ENCODE peak calls at places on chromosome 5, in six cellular contexts. V is heart left ventricle, W is lower leg skin, D is spleen, C is body of pancreas, S is suprapubic skin. P is an unnamed sample.

GRCh38 chr5:119343766-119344165 is 12.1 kb upstream of the TNFAIP8 start:
- DNase-seq in D (no peak), V (no peak), W (no peak), S (no peak), C (no peak), P (no peak)

GRCh38 chr5:5298068-5298633 is 124.3 kb upstream of the ICE1 start:
- DNase-seq in D (no peak), V (no peak), S (no peak), W (no peak), C (no peak), P (no peak)

GRCh38 chr5:68396722-68397121 is 181.2 kb downstream of the PIK3R1 start:
- DNase-seq in W (no peak), C (peak), V (no peak), S (no peak), D (no peak), P (no peak)

GRCh38 chr5:14739538-14739937 is 75.0 kb downstream of the OTULIN start:
- DNase-seq in W (no peak), V (no peak), S (no peak), D (no peak), C (peak), P (no peak)

GRCh38 chr5:65728219-65728618 is 6.2 kb downstream of the NLN start:
- DNase-seq in S (no peak), C (no peak), D (no peak), V (no peak), W (no peak), P (no peak)

GRCh38 chr5:56095579-56096102 is 100.9 kb upstream of the IL6ST start:
- DNase-seq in W (no peak), C (no peak), V (no peak), D (no peak), S (no peak), P (no peak)

GRCh38 chr5:92505145-92505544 is 1075.9 kb downstream of the NR2F1-AS1 start:
- DNase-seq in S (no peak), D (no peak), W (no peak), V (no peak), C (no peak), P (no peak)

GRCh38 chr5:91381774-91382492 is 1.2 kb downstream of the ARRDC3 start:
- DNase-seq in S (peak), V (peak), D (peak), W (peak), C (peak), P (peak)

GRCh38 chr5:72324186-72324825 is 4.1 kb downstream of the PTCD2 start:
- DNase-seq in D (no peak), S (no peak), C (no peak), V (no peak), W (no peak), P (no peak)

GRCh38 chr5:72191404-72191803 is 84.1 kb downstream of the MAP1B start:
- DNase-seq in V (no peak), C (no peak), S (no peak), W (no peak), D (no peak), P (no peak)

GRCh38 chr5:140114341-140115185 is 654 bp downstream of the PURA start:
- DNase-seq in W (peak), D (peak), V (peak), S (peak), C (peak), P (peak)

GRCh38 chr5:39780341-39780740 is 355.6 kb upstream of the DAB2 start:
- DNase-seq in W (no peak), D (no peak), S (no peak), V (no peak), C (no peak), P (no peak)

GRCh38 chr5:150166193-150167162 is at the start of gene CDX1:
- DNase-seq in V (no peak), W (no peak), D (no peak), S (no peak), C (no peak), P (no peak)

GRCh38 chr5:173883347-173883924 is 4.7 kb upstream of the CPEB4 start:
- DNase-seq in S (no peak), D (no peak), W (no peak), V (no peak), C (no peak), P (no peak)

GRCh38 chr5:40958811-40959210 is 49.5 kb downstream of the C7 start:
- DNase-seq in S (no peak), C (no peak), W (no peak), V (no peak), D (no peak), P (no peak)

GRCh38 chr5:28710360-28710759 is 1672.0 kb upstream of the CDH9 start:
- DNase-seq in W (no peak), D (no peak), V (no peak), C (no peak), S (no peak), P (no peak)

GRCh38 chr5:9241459-9241858 is 304.4 kb downstream of the SEMA5A start:
- DNase-seq in S (no peak), W (no peak), C (no peak), D (no peak), V (no peak), P (no peak)

GRCh38 chr5:10583663-10584572 is 20.0 kb downstream of the ANKRD33B start:
- DNase-seq in S (no peak), D (peak), W (no peak), C (no peak), V (no peak), P (no peak)

GRCh38 chr5:89668821-89669220 is 740.7 kb downstream of the CETN3 start:
- DNase-seq in V (no peak), C (no peak), W (no peak), D (no peak), S (no peak), P (no peak)

GRCh38 chr5:90606539-90606938 is 47.9 kb downstream of the ADGRV1 start:
- DNase-seq in S (no peak), C (no peak), W (no peak), D (no peak), V (no peak), P (peak)

GRCh38 chr5:173493040-173493439 is 123.4 kb downstream of the BOD1 start:
- DNase-seq in D (no peak), C (no peak), W (no peak), S (no peak), V (no peak), P (no peak)

GRCh38 chr5:135138116-135138850 is 104.3 kb upstream of the PITX1 start:
- DNase-seq in C (no peak), S (peak), W (no peak), V (no peak), D (no peak), P (no peak)

GRCh38 chr5:173454381-173454763 is 126.2 kb upstream of the STC2 start:
- DNase-seq in V (no peak), W (no peak), D (no peak), S (no peak), C (no peak), P (no peak)

GRCh38 chr5:12272389-12272788 is 368.1 kb upstream of the CTNND2 start:
- DNase-seq in S (no peak), D (no peak), W (no peak), C (no peak), V (no peak), P (no peak)

GRCh38 chr5:165457854-165458481 is 1952.5 kb downstream of the MAT2B start:
- DNase-seq in D (no peak), C (peak), S (no peak), W (no peak), V (no peak), P (peak)

GRCh38 chr5:147628054-147628895 is 118.4 kb upstream of the DPYSL3 start:
- DNase-seq in S (no peak), W (peak), C (peak), V (peak), D (no peak), P (peak)

GRCh38 chr5:72649449-72649848 is 142.2 kb upstream of the ZNF366 start:
- DNase-seq in W (no peak), C (no peak), S (no peak), V (no peak), D (no peak), P (no peak)

GRCh38 chr5:77774981-77775772 is 962 bp downstream of the TBCA start:
- DNase-seq in V (no peak), D (no peak), W (no peak), S (no peak), C (no peak), P (peak)

GRCh38 chr5:77935516-77936364 is 159.6 kb upstream of the TBCA start:
- DNase-seq in V (no peak), S (no peak), C (peak), W (no peak), D (no peak), P (peak)

GRCh38 chr5:172688735-172689572 is 47.9 kb downstream of the NEURL1B start:
- DNase-seq in C (peak), S (no peak), V (no peak), D (peak), W (no peak), P (no peak)

GRCh38 chr5:139764250-139764791 is 31.3 kb upstream of the PSD2 start:
- DNase-seq in S (no peak), V (no peak), W (no peak), D (peak), C (no peak), P (no peak)

GRCh38 chr5:177067491-177067890 is 19.2 kb upstream of the FGFR4 start:
- DNase-seq in D (no peak), S (no peak), C (no peak), V (no peak), W (no peak), P (no peak)

GRCh38 chr5:176697929-176698520 is 50.7 kb downstream of the TSPAN17 start:
- DNase-seq in S (no peak), W (no peak), C (no peak), V (no peak), D (no peak), P (no peak)

GRCh38 chr5:178547753-178548415 is 42.3 kb downstream of the COL23A1 start:
- DNase-seq in C (no peak), D (peak), W (no peak), V (no peak), S (no peak), P (no peak)

GRCh38 chr5:143576721-143577484 is 173.4 kb upstream of the NR3C1 start:
- DNase-seq in D (no peak), V (no peak), S (no peak), W (no peak), C (no peak), P (no peak)

GRCh38 chr5:84287964-84288363 is 96.7 kb downstream of the EDIL3 start:
- DNase-seq in S (no peak), W (no peak), V (no peak), C (no peak), D (no peak), P (no peak)

GRCh38 chr5:148179234-148179824 is 11.0 kb downstream of the SPINK14 start:
- DNase-seq in V (no peak), W (no peak), S (no peak), D (no peak), C (peak), P (peak)

GRCh38 chr5:441996-442334 is 1.0 kb upstream of the EXOC3 start:
- DNase-seq in S (peak), W (no peak), D (no peak), C (no peak), V (no peak), P (no peak)

GRCh38 chr5:444226-444625 is 1.2 kb downstream of the EXOC3 start:
- DNase-seq in D (peak), W (no peak), V (no peak), C (no peak), S (peak), P (no peak)

GRCh38 chr5:443239-444151 is 519 bp downstream of the EXOC3 start:
- DNase-seq in S (peak), W (no peak), D (peak), V (no peak), C (no peak), P (no peak)

GRCh38 chr5:440413-441180 is 2.4 kb upstream of the EXOC3 start:
- DNase-seq in V (no peak), S (peak), W (no peak), C (no peak), D (peak), P (no peak)

GRCh38 chr5:442335-443238 is at the start of gene EXOC3:
- DNase-seq in V (peak), D (peak), S (peak), C (peak), W (no peak), P (peak)
- TF ChIP-seq POLR2A in V (no peak), D (no peak), S (peak), C (peak), W (peak), P (peak)

DNA sequence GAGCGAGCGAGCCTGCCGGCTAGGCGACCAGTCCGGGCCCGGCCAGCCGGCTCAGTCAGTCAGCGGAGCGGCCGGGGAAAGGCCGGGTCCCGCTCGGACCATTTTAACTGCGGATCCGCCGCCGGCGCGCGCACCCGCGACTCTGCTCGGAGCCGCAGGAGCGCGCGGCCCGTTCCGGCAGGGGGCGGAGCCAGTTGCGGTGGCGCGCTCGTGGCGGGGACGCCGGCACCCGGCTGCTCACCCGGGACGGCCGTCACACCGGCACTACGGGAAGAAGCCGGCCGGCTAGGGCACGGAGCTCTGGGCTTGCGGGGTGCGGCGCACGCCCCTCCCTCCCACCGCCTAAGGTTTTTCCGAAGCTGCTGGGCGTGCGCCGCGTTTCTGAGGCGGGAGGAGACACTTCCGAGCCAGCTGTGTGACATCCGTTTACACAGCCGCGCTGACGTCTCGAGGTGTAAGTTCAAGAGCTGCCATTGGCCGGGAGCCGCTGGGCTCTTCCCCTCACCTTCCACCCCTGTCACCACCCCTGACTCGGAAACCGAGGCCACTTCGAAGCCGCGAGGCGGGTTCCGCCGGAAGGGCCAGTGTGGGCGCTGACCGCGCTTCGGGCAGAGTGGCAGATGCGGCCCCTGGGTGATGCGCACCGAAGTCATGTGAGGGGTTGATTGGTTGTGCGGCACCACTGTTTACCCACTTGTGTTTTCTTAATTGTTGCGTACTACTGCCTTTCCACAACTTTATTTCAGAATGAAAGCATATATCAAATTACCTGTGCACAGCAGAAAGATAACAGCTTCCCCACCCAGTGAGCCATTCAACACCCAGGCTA is at the start of gene FBXL17:
- DNase-seq in S (peak), D (peak), W (peak), V (peak), C (peak), P (peak)
- TF ChIP-seq POLR2A in S (peak), D (peak), W (peak), V (no peak), C (peak), P (peak)

GRCh38 chr5:132746592-132747063 is 598 bp upstream of the CCNI2 start:
- DNase-seq in V (no peak), C (peak), S (no peak), W (no peak), D (no peak), P (no peak)

GRCh38 chr5:132747064-132747692 is at the start of gene CCNI2:
- DNase-seq in S (no peak), D (peak), W (no peak), C (peak), V (no peak), P (peak)

GRCh38 chr5:132749506-132749905 is 2.3 kb downstream of the CCNI2 start:
- DNase-seq in C (no peak), V (no peak), D (no peak), W (no peak), S (no peak), P (no peak)

GRCh38 chr5:132748522-132749000 is 1.3 kb downstream of the CCNI2 start:
- DNase-seq in W (no peak), S (no peak), V (no peak), C (no peak), D (no peak), P (no peak)

DNA sequence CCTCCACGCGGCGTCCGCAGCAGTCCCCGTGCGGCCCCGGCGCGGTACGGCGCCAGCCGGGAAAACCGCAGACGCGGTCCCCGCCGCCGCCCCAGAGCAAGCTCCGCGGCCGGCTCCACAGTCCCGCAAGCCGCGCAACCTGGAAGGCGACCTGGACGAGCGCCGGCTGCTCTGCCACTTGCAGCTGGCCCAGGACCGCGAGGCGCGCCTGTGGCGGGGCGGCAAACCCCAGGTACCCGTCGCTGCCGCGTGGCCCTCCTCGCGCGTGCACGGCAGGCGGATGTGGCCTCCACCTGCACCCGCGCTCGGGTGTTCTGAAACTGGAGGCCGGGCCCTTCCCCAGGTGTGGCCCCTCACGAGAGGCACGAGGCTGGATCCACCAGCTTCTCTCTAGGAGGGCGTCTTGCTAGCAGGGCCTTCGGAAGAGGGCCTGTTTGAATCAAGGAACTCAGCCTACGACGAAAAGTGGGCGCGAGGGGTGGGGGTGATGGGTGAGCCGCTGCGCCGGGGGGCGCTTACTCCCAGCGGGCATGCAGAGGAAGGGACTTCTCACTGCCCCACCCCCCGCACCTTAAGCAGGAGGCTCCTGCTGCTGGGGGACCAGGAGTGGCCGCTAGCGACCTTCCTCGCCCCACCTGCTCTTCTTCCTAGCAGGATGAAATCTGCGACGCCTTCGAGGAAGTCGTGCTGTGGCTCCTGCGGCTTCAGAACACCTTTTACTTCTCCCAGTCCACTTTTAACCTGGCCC is 641 bp downstream of the CCNI2 start:
- DNase-seq in S (no peak), C (peak), W (no peak), V (no peak), D (peak), P (peak)
- TF ChIP-seq POLR2A in S (no peak), C (no peak), W (no peak), V (no peak), D (no peak), P (no peak)

DNA sequence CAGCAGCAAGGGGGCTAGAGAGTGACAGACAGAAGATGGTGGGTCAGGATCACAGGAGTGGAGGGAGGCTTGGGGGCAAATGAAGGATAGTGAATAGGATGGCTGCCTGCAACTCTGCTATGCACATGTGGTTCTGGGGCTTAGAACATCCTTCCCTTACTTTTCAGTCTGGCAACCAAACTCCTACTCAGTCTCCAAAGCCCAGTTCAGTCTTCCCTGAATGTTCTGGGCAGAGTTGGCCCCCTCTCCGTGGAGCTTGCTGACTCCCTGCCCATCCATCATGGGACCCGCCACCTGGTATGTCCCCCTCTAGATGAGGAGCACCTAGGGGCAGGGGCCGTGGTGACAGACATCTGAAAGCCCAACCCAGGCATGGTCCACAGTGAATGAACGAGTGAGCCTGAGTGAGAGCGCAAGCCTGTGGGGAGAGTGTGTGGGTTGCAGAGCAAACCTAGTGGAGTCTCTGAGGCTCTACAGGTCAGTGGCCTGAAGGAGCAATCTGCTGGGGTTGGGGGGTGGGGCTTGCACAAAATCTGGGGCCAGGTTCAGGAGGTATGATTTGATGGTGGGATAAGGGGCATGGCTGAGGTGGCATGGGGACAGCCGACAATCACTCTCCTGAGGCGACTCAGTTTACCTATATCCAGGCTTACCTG is 180.6 kb downstream of the FGF18 start:
- DNase-seq in D (no peak), S (peak), C (no peak), V (peak), W (no peak), P (no peak)
- TF ChIP-seq POLR2A in D (no peak), S (no peak), C (no peak), V (no peak), W (no peak), P (no peak)

DNA sequence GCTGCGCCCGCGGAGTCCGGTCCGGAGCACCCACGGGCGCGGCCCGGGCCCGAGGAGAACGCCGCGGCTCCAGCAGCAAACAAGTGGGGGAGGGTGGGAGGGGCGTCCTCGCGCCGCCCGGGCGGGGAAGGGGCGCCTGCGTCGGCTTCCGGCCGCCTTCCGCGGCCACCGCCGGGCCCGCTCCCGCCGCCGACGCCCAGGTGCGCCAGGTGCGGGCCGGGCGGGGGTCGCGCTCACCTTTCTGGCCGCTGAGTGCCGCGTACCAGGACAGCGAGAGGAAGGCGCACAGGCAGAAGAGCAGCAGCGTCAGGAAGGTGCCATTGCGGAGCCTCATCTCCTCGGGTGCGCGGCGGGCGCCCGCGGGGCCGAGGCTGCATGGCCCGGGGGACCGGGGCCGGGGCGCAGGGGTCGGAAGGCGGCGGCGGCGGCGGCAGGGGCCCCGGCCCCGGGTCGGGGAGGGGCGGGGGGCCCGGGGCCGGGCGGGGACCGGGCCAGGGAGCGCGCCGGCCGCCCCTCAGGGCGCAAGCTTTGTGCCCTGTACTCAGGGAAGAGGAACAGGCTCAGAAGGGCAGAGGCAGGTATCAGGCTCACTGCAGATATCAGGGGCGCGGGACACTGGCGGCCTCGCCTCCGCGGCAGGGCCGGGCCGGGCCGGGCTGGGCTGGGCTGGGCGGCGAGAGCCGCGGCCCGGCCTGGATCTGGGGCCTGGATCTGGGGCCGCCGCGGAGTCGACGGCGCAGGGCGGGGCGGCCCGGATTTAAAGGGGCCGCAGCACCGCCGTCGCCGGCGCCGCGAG is at the start of gene MGAT4B:
- DNase-seq in V (peak), W (peak), C (peak), S (peak), D (peak), P (peak)
- TF ChIP-seq POLR2A in V (no peak), W (no peak), C (no peak), S (no peak), D (no peak), P (peak)